ENCODE peak calls at places on chromosome 18, in eight cellular contexts. S is NCI-H774, M is fibroblast of pulmonary artery, O is NCI-H69, E is M059J, P is suprapubic skin, G is IMR-90, H is fibroblast of villous mesenchyme. W is an unnamed sample.

GRCh38 chr18:79819951-79820351 is 22.2 kb downstream of the KCNG2 start:
- DNase-seq in S (no peak), M (no peak), O (no peak), E (no peak), P (no peak), G (no peak), H (no peak), W (no peak)

GRCh38 chr18:22872894-22873537 is 60.1 kb upstream of the RBBP8 start:
- DNase-seq in S (no peak), M (peak; percentile 3), O (no peak), E (no peak), P (no peak), G (peak; percentile 5), H (peak; percentile 48), W (no peak)

GRCh38 chr18:45930953-45931352 is 36.2 kb downstream of the EPG5 start:
- DNase-seq in S (no peak), M (no peak), O (no peak), E (no peak), P (no peak), G (no peak), H (no peak), W (no peak)

GRCh38 chr18:21444465-21445023 is 156.0 kb downstream of the ESCO1 start:
- DNase-seq in S (peak; percentile 32), M (peak; percentile 78), O (peak; percentile 84), E (peak; percentile 70), P (no peak), G (peak; percentile 59), H (peak; percentile 71), W (no peak)

GRCh38 chr18:37396981-37397720 is 168.4 kb downstream of the CELF4 start:
- DNase-seq in S (no peak), M (peak; percentile 36), O (peak; percentile 84), E (no peak), P (no peak), G (peak; percentile 7), H (no peak), W (no peak)

GRCh38 chr18:57727952-57728807 is 74.9 kb downstream of the ATP8B1 start:
- DNase-seq in S (no peak), M (peak; percentile 55), O (no peak), E (peak; percentile 78), P (no peak), G (peak; percentile 47), H (peak; percentile 42), W (no peak)

GRCh38 chr18:44062345-44062744 is 618.3 kb upstream of the SETBP1 start:
- DNase-seq in S (no peak), M (no peak), O (no peak), E (no peak), P (no peak), G (no peak), H (no peak), W (no peak)

GRCh38 chr18:22391571-22392359 is 25.9 kb downstream of the CTAGE1 start:
- DNase-seq in S (no peak), M (peak; percentile 89), O (no peak), E (peak; percentile 99), P (no peak), G (peak; percentile 96), H (peak; percentile 94), W (no peak)

GRCh38 chr18:59921384-59921891 is 21.6 kb downstream of the PMAIP1 start:
- DNase-seq in S (no peak), M (no peak), O (peak; percentile 62), E (peak; percentile 83), P (no peak), G (no peak), H (no peak), W (no peak)

GRCh38 chr18:55635439-55635838 is 47.4 kb upstream of the TCF4 start:
- DNase-seq in S (no peak), M (no peak), O (no peak), E (peak; percentile 5), P (no peak), G (no peak), H (peak; percentile 3), W (no peak)

GRCh38 chr18:31772699-31773098 is 12.0 kb upstream of the SLC25A52 start:
- DNase-seq in S (no peak), M (no peak), O (no peak), E (no peak), P (no peak), G (no peak), H (no peak), W (no peak)

GRCh38 chr18:23401400-23402347 is 51.4 kb upstream of the RIOK3 start:
- DNase-seq in S (peak; percentile 26), M (peak; percentile 78), O (peak; percentile 98), E (peak; percentile 87), P (no peak), G (peak; percentile 73), H (peak; percentile 69), W (no peak)

GRCh38 chr18:44945847-44946490 is 265.3 kb downstream of the SETBP1 start:
- DNase-seq in S (peak; percentile 78), M (no peak), O (peak; percentile 99), E (no peak), P (no peak), G (no peak), H (no peak), W (no peak)